ENCODE peak calls at places on chromosomes 3 and 15, in eight cellular contexts. Q is upper lobe of right lung; D is CD8-positive, alpha-beta memory T cell; L is body of pancreas; Y is fibroblast of lung; C is IMR-90; M is psoas muscle; J is mesenchymal stem cell. E is an unnamed sample. For H3K36me3 and H3K4me1, the result is how much of the 10 kb centered on the place peaks cover.

GRCh38 chr3:149638401-149639092 is 19.3 kb downstream of the WWTR1 start:
- DNase-seq in Q (no peak), D (no peak), L (no peak), Y (peak), C (peak), M (no peak), J (peak), E (no peak)

GRCh38 chr3:193446975-193447602 is 68.5 kb upstream of the ATP13A5 start:
- DNase-seq in Q (no peak), D (no peak), L (no peak), Y (no peak), C (no peak), M (no peak), J (no peak), E (no peak)

GRCh38 chr3:46019707-46020106 is 7.6 kb downstream of the XCR1 start:
- DNase-seq in Q (no peak), D (no peak), L (no peak), Y (no peak), C (no peak), M (no peak), J (peak), E (no peak)

GRCh38 chr3:9037113-9037715 is 73.9 kb upstream of the RAD18 start:
- DNase-seq in Q (no peak), D (no peak), L (no peak), Y (no peak), C (no peak), M (no peak), J (no peak), E (no peak)

GRCh38 chr15:63083046-63083445 is 38.6 kb upstream of the LACTB start:
- DNase-seq in Q (no peak), D (no peak), L (no peak), Y (no peak), C (no peak), M (no peak), J (no peak), E (no peak)

GRCh38 chr3:126731044-126731443 is 27.0 kb downstream of the CHCHD6 start:
- DNase-seq in Q (no peak), D (no peak), L (no peak), Y (no peak), C (no peak), M (no peak), J (no peak), E (no peak)

GRCh38 chr3:119902061-119902460 is 120.2 kb downstream of the NR1I2 start:
- DNase-seq in Q (no peak), D (no peak), L (no peak), Y (no peak), C (no peak), M (no peak), J (no peak), E (no peak)

GRCh38 chr15:52858388-52859176 is 68.4 kb upstream of the ONECUT1 start:
- DNase-seq in Q (no peak), D (no peak), L (no peak), Y (no peak), C (no peak), M (no peak), J (no peak), E (no peak)

GRCh38 chr3:124831631-124832184 is 55.5 kb downstream of the ITGB5 start:
- DNase-seq in Q (no peak), D (no peak), L (no peak), Y (no peak), C (no peak), M (no peak), J (no peak), E (no peak)
- H3K36me3 ChIP-seq in Q (under half), D (under half), L (under half), Y (under half), C (under half), M (under half), J (under half), E (under half)

GRCh38 chr3:174620855-174621457 is 238.2 kb upstream of the NAALADL2 start:
- DNase-seq in Q (no peak), D (no peak), L (no peak), Y (no peak), C (no peak), M (no peak), J (no peak), E (no peak)
- H3K4me3 ChIP-seq in Q (no peak), D (no peak), L (no peak), Y (no peak), C (no peak), M (no peak), J (no peak), E (no peak)

GRCh38 chr3:133487920-133488540 is 85.5 kb upstream of the CDV3 start:
- DNase-seq in Q (no peak), D (peak), L (peak), Y (peak), C (peak), M (no peak), J (peak), E (no peak)
- H3K4me1 ChIP-seq in Q (under half), D (under half), L (under half), Y (under half), C (under half), M (under half), J (under half), E (under half)

DNA sequence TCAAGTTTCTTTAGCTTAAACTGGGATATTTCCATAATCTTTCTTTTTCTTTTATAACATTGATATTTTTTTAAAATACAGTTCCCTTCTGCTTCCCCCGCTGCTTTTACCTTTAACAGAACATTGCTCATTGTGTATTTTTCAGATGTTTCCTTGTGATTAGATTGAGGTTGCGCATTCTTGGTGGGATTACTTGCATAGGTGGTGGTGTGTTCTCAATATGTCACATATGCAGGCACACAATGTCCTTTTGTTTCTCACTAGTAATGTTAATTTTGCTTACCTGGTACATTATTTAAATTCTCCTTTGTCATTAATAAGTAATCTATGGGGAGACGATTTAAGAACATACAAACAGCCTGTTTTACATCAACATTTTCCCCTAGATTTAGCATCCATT is 48.2 kb downstream of the HMG20A start:
- DNase-seq in Q (no peak), D (no peak), L (no peak), Y (no peak), C (no peak), M (no peak), J (no peak), E (no peak)
- H3K36me3 ChIP-seq in Q (half or more), D (under half), L (under half), Y (under half), C (under half), M (under half), J (under half), E (half or more)

GRCh38 chr3:100158877-100159563 is 44.7 kb upstream of the FILIP1L start:
- DNase-seq in Q (no peak), D (no peak), L (no peak), Y (peak), C (no peak), M (no peak), J (no peak), E (no peak)
- H3K4me3 ChIP-seq in Q (no peak), D (no peak), L (no peak), Y (no peak), C (no peak), M (peak), J (no peak), E (no peak)

DNA sequence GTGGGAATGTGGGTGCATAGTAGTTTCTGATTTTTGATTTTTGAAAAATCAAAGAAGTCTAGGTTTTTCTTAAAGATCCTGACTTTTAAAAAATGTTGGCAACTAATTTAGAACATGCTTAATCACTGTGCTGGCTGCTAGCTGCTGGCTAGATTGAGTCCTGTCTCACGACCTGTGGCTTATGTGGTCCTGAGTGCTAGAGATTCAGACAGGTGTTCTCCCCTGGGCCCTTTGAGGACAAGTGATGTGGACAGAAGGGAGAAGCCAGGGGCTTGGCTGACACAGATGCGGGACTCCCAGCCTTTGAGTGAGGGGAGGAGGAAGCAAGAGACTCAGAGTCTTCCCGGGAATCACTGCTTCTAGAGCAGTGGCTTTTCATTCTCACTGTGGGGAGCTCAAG is 47.5 kb downstream of the CORO2B start:
- DNase-seq in Q (no peak), D (no peak), L (no peak), Y (no peak), C (no peak), M (no peak), J (no peak), E (no peak)
- H3K4me1 ChIP-seq in Q (under half), D (under half), L (under half), Y (under half), C (under half), M (under half), J (under half), E (under half)

GRCh38 chr3:33401781-33402180 is 38.4 kb downstream of the UBP1 start:
- DNase-seq in Q (no peak), D (no peak), L (no peak), Y (no peak), C (peak), M (no peak), J (no peak), E (no peak)
- H3K36me3 ChIP-seq in Q (half or more), D (half or more), L (under half), Y (under half), C (under half), M (under half), J (under half), E (half or more)

DNA sequence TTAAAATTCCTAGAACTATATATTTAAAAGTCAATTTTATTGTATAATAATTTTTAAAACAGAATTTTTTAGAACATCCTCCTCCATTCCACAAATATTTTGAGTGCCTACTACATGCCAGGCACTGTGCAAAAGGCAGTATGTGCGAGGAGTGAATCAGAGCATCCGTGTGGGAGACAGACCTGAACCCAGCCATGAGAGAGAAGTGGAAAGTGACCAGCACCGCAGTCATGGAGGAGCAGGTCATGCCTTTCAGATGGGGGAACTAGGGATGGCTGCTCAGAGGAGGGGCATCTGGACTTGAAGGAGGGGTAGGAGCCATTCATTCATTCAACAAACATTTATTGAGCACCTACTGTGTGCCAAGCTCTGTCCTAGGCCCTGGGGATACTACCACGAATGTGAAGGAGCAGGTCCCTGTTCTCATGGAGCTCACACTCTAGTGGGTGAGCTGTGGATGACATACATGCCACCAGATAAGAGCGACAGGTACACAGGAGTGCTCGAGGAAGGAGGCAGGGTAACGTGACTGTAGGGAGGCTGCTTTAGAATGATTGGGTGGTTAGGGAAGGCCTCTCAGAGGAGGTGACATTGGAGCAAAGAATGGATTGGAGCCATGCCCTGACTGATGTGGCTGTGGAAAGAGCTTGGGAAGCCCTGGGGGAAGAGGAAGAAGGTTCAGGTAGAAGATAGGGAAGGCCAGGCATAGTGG is 3.1 kb upstream of the CHRNA3 start:
- DNase-seq in Q (peak), D (no peak), L (no peak), Y (no peak), C (no peak), M (no peak), J (no peak), E (no peak)
- H3K4me3 ChIP-seq in Q (no peak), D (no peak), L (no peak), Y (no peak), C (no peak), M (no peak), J (no peak), E (no peak)

DNA sequence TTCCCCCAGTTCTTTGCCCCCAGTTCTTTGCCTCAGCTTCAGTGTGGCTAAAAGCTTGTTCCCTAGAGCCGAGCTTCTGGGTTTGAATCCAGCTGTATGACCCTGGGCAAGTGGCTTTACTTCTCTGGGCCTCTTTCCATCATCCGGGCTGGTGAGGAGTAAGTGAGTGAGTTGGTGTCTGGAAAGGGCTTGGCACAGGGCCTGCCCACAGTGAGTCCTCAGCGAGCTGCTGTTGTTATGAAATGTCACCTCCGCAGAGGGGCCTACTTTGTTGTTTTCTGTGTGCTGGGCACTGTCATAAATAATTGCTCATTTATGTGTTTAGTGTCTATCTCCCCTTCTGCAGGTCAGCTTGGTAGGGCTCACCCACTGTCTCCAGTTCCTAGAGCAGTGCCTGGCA is 31.7 kb downstream of the SLC6A6 start:
- DNase-seq in Q (peak), D (no peak), L (no peak), Y (peak), C (peak), M (peak), J (peak), E (no peak)
- H3K4me1 ChIP-seq in Q (half or more), D (half or more), L (under half), Y (under half), C (under half), M (half or more), J (half or more), E (half or more)

E was measured in SJSA1.